ENCODE peak calls at places on chromosomes 5 and 9, in four cellular contexts. V is A549; G is CD8-positive, alpha-beta T cell; F is heart right ventricle. X is an unnamed sample.

GRCh38 chr5:35902032-35902681 is 36.3 kb downstream of the CAPSL start:
- DNase-seq in G (no peak), V (no peak), F (no peak), X (no peak)

GRCh38 chr9:84997472-84997871 is 327.9 kb downstream of the NTRK2 start:
- DNase-seq in G (no peak), F (no peak), V (no peak), X (no peak)

GRCh38 chr9:133750927-133751649 is 12.9 kb upstream of the SARDH start:
- DNase-seq in V (no peak), F (no peak), G (no peak), X (no peak)

GRCh38 chr9:33464045-33464636 is 9.6 kb downstream of the NOL6 start:
- DNase-seq in G (no peak), V (no peak), F (no peak), X (no peak)

GRCh38 chr5:73233461-73234151 is 60.6 kb downstream of the TMEM174 start:
- DNase-seq in G (no peak), V (no peak), F (no peak), X (no peak)

GRCh38 chr5:153546566-153546965 is 56.1 kb downstream of the GRIA1 start:
- DNase-seq in V (no peak), G (no peak), F (no peak), X (no peak)

GRCh38 chr5:173618927-173619519 is 2.6 kb upstream of the BOD1 start:
- DNase-seq in G (peak), V (peak), F (peak), X (no peak)

GRCh38 chr5:76358-77169 is 15.4 kb upstream of the PLEKHG4B start:
- DNase-seq in V (no peak), G (no peak), F (no peak), X (no peak)

GRCh38 chr5:127934791-127935256 is 148.7 kb upstream of the SLC12A2 start:
- DNase-seq in F (no peak), G (no peak), V (peak), X (no peak)

GRCh38 chr9:73176450-73176875 is 24.8 kb downstream of the ANXA1 start:
- DNase-seq in V (peak), F (no peak), G (no peak), X (no peak)

GRCh38 chr5:34998058-34998789 is 49.5 kb downstream of the AGXT2 start:
- DNase-seq in F (no peak), G (no peak), V (no peak), X (no peak)

GRCh38 chr9:75183293-75183692 is 95.0 kb downstream of the OSTF1 start:
- DNase-seq in G (no peak), V (no peak), F (no peak), X (no peak)

GRCh38 chr5:83672158-83672557 is 48.5 kb downstream of the HAPLN1 start:
- DNase-seq in F (no peak), G (no peak), V (no peak), X (no peak)

GRCh38 chr5:94544031-94544650 is 74.3 kb downstream of the KIAA0825 start:
- DNase-seq in G (no peak), F (no peak), V (no peak), X (no peak)

GRCh38 chr5:152676177-152676576 is 271.1 kb upstream of the NMUR2 start:
- DNase-seq in F (no peak), V (no peak), G (no peak), X (no peak)

GRCh38 chr9:21965401-21965951 is 28.7 kb downstream of the CDKN2A start:
- DNase-seq in V (no peak), F (no peak), G (no peak), X (peak)

GRCh38 chr9:107794259-107794658 is 304.7 kb upstream of the KLF4 start:
- DNase-seq in G (no peak), V (no peak), F (no peak), X (no peak)

GRCh38 chr5:116734717-116735072 is 160.1 kb upstream of the SEMA6A start:
- DNase-seq in G (no peak), V (no peak), F (no peak), X (no peak)

GRCh38 chr9:15469406-15469805 is 41.4 kb downstream of the PSIP1 start:
- DNase-seq in V (no peak), G (no peak), F (no peak), X (no peak)

GRCh38 chr5:28344803-28345433 is 1306.5 kb upstream of the CDH9 start:
- DNase-seq in G (no peak), V (no peak), F (no peak), X (no peak)

GRCh38 chr5:151890299-151890698 is 34.4 kb downstream of the GLRA1 start:
- DNase-seq in F (no peak), G (no peak), V (no peak), X (no peak)

GRCh38 chr5:33114361-33114760 is 326.4 kb upstream of the TARS1 start:
- DNase-seq in V (no peak), F (no peak), G (no peak), X (no peak)

GRCh38 chr5:179128976-179129375 is 68.8 kb downstream of the ZNF354C start:
- DNase-seq in G (no peak), F (no peak), V (no peak), X (no peak)

GRCh38 chr9:128276574-128277270 is 646 bp downstream of the SWI5 start:
- DNase-seq in G (no peak), F (peak), V (peak), X (peak)

GRCh38 chr5:129963359-129963758 is 59.1 kb downstream of the CHSY3 start:
- DNase-seq in V (no peak), G (no peak), F (peak), X (no peak)

GRCh38 chr9:93911871-93912554 is 43.1 kb downstream of the BARX1 start:
- DNase-seq in F (peak), V (no peak), G (no peak), X (no peak)

GRCh38 chr5:57219386-57219785 is 45.5 kb downstream of the GPBP1 start:
- DNase-seq in V (no peak), G (no peak), F (no peak), X (no peak)

GRCh38 chr9:21841133-21841532 is 38.7 kb downstream of the MTAP start:
- DNase-seq in F (no peak), V (no peak), G (no peak), X (no peak)

GRCh38 chr5:137761560-137761959 is 7.4 kb upstream of the HNRNPA0 start:
- DNase-seq in V (no peak), G (no peak), F (no peak), X (no peak)

GRCh38 chr9:35342221-35342620 is 147.7 kb upstream of the RUSC2 start:
- DNase-seq in G (no peak), F (no peak), V (no peak), X (no peak)

GRCh38 chr9:128201441-128202369 is 1.5 kb upstream of the DNM1 start:
- DNase-seq in F (no peak), G (no peak), V (no peak), X (no peak)

GRCh38 chr9:91820126-91820750 is 129.8 kb downstream of the ROR2 start:
- DNase-seq in G (no peak), V (no peak), F (no peak), X (no peak)

GRCh38 chr9:1698991-1699390 is 316.2 kb upstream of the SMARCA2 start:
- DNase-seq in V (no peak), F (no peak), G (no peak), X (no peak)

GRCh38 chr5:135978212-135978631 is 23.4 kb upstream of the LECT2 start:
- DNase-seq in G (no peak), F (no peak), V (no peak), X (no peak)

GRCh38 chr5:142600611-142601360 is 85.1 kb downstream of the FGF1 start:
- DNase-seq in G (no peak), F (peak), V (no peak), X (no peak)

GRCh38 chr9:129023036-129023907 is 4.9 kb downstream of the SH3GLB2 start:
- DNase-seq in F (no peak), V (no peak), G (no peak), X (no peak)

GRCh38 chr9:95197692-95198271 is 119.7 kb downstream of the FANCC start:
- DNase-seq in G (no peak), F (no peak), V (no peak), X (no peak)

GRCh38 chr5:134122530-134122929 is 8.0 kb downstream of the TCF7 start:
- DNase-seq in F (no peak), V (no peak), G (peak), X (no peak)

GRCh38 chr9:77163889-77164288 is 13.4 kb upstream of the VPS13A start:
- DNase-seq in V (no peak), F (no peak), G (no peak), X (no peak)

GRCh38 chr9:77162366-77162765 is 15.0 kb upstream of the VPS13A start:
- DNase-seq in G (no peak), F (no peak), V (no peak), X (no peak)

GRCh38 chr9:77161191-77161590 is 16.1 kb upstream of the VPS13A start:
- DNase-seq in F (no peak), G (no peak), V (no peak), X (no peak)

GRCh38 chr9:77158772-77159513 is 18.4 kb upstream of the VPS13A start:
- DNase-seq in V (no peak), G (no peak), F (no peak), X (no peak)

DNA sequence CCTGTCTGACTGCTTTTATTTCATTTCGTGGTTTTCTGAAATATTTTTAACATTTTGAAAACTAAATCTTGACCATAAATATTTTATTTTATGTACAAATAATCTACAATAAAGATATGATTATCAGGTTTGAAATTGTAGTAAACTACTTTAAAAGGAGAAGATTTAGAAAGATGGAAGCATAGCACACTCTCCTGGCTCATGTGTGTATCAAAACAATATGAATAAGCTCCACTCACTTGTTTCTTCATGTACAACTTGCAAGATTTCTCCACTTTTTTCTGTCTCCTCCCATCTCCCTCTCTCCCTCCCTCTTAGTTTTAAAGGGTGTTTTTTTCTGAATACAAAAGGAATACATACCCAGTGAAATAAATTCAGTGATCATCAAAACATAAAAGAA is 15.4 kb upstream of the VPS13A start:
- DNase-seq in V (no peak), F (no peak), G (no peak), X (no peak)
- TF ChIP-seq CTCF in V (no peak), F (no peak), G (no peak), X (no peak)

DNA sequence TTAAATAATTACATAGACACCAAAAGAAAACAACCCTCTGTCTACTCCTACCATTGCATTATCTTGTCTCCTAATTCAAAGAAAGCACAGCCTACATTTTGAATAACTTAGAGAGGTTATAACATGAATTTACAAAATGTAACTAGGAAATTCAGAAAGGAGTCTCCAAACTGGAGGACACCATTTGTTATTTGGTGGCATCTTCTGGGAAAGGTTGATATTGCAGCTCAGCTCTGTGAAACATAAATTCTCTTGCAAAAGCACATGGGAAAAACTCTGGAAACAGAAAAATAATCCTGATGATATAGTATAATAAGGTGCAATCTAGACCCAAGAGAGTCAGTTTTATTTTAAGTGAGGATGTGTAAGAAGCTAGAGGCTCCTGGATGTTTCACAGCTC is 215.3 kb downstream of the MLLT3 start:
- DNase-seq in V (no peak), G (no peak), F (no peak), X (no peak)
- TF ChIP-seq CTCF in V (no peak), G (no peak), F (no peak), X (no peak)

GRCh38 chr5:132525299-132525724 is 18.0 kb downstream of the IL5 start:
- DNase-seq in V (no peak), G (no peak), F (no peak), X (no peak)

GRCh38 chr5:132528866-132529634 is 14.3 kb downstream of the IL5 start:
- DNase-seq in G (no peak), F (no peak), V (no peak), X (no peak)

GRCh38 chr5:132530946-132531345 is 12.4 kb downstream of the IL5 start:
- DNase-seq in V (no peak), G (no peak), F (no peak), X (no peak)

GRCh38 chr5:132526290-132526973 is 16.9 kb downstream of the IL5 start:
- DNase-seq in F (peak), G (no peak), V (peak), X (peak)

GRCh38 chr5:132526974-132527564 is 16.3 kb downstream of the IL5 start:
- DNase-seq in V (no peak), G (no peak), F (no peak), X (no peak)
- TF ChIP-seq CTCF in V (no peak), G (peak), F (peak), X (no peak)

GRCh38 chr5:60883229-60883628 is 39.2 kb upstream of the ELOVL7 start:
- DNase-seq in V (peak), F (no peak), G (no peak), X (no peak)
- TF ChIP-seq CTCF in V (peak), F (peak), G (no peak), X (no peak)

X was measured in activated B cell treated with CpG ODN at 0.5 μM for 24 hours.